ENCODE peak calls at places on chromosomes 5 and 9, in nine cellular contexts. N is A549; P is coronary artery; I is uterus; J is CD8-positive, alpha-beta T cell; U is heart left ventricle; B is tibial nerve; S is left ventricle myocardium inferior; E is endothelial cell of umbilical vein. Y is an unnamed sample.

GRCh38 chr5:35371971-35372426 is 141.7 kb upstream of the PRLR start:
- DNase-seq in N (no peak), P (no peak), I (no peak), J (no peak), U (no peak), B (no peak), S (no peak), E (no peak), Y (no peak)

GRCh38 chr5:116291271-116291670 is 206.4 kb downstream of the COMMD10 start:
- DNase-seq in N (no peak), P (no peak), I (no peak), J (no peak), U (no peak), B (no peak), S (no peak), E (no peak), Y (no peak)

GRCh38 chr5:121199238-121199999 is 652.3 kb upstream of the FTMT start:
- DNase-seq in N (peak; percentile 6), P (no peak), I (peak; percentile 20), J (no peak), U (peak; percentile 16), B (no peak), S (no peak), E (no peak), Y (peak; percentile 7)

GRCh38 chr9:17695482-17695881 is 116.6 kb downstream of the SH3GL2 start:
- DNase-seq in N (no peak), P (no peak), I (no peak), J (no peak), U (no peak), B (no peak), S (no peak), E (no peak), Y (no peak)

GRCh38 chr9:22316645-22317044 is 130.0 kb upstream of the DMRTA1 start:
- DNase-seq in N (no peak), P (no peak), I (no peak), J (no peak), U (no peak), B (no peak), S (no peak), E (no peak), Y (no peak)

GRCh38 chr9:5402217-5402616 is 35.5 kb downstream of the PLGRKT start:
- DNase-seq in N (no peak), P (no peak), I (no peak), J (no peak), U (no peak), B (no peak), S (no peak), E (no peak), Y (no peak)

GRCh38 chr9:20683351-20684034 is 566 bp upstream of the FOCAD start:
- DNase-seq in N (peak; percentile 45), P (peak; percentile 86), I (peak; percentile 74), J (peak; percentile 32), U (peak; percentile 76), B (peak; percentile 50), S (peak; percentile 54), E (peak; percentile 82), Y (peak; percentile 13)

GRCh38 chr5:104198156-104198555 is 635.6 kb upstream of the NUDT12 start:
- DNase-seq in N (peak; percentile 7), P (no peak), I (no peak), J (no peak), U (no peak), B (no peak), S (no peak), E (no peak), Y (no peak)

GRCh38 chr5:151081426-151082273 is 816 bp upstream of the TNIP1 start:
- DNase-seq in N (no peak), P (no peak), I (no peak), J (no peak), U (peak; percentile 20), B (no peak), S (no peak), E (no peak), Y (peak; percentile 34)

GRCh38 chr5:45508155-45508554 is 188.0 kb downstream of the HCN1 start:
- DNase-seq in N (no peak), P (no peak), I (no peak), J (no peak), U (no peak), B (no peak), S (no peak), E (no peak), Y (no peak)

GRCh38 chr5:169765597-169765996 is 128.5 kb downstream of the DOCK2 start:
- DNase-seq in N (no peak), P (no peak), I (no peak), J (no peak), U (no peak), B (no peak), S (no peak), E (no peak), Y (no peak)

GRCh38 chr5:132778129-132778528 is 1.1 kb upstream of the SEPTIN8 start:
- DNase-seq in N (no peak), P (no peak), I (no peak), J (no peak), U (no peak), B (no peak), S (no peak), E (no peak), Y (no peak)

GRCh38 chr9:127430415-127430814 is 6.2 kb downstream of the ZNF79 start:
- DNase-seq in N (no peak), P (no peak), I (no peak), J (no peak), U (no peak), B (no peak), S (no peak), E (no peak), Y (no peak)

DNA sequence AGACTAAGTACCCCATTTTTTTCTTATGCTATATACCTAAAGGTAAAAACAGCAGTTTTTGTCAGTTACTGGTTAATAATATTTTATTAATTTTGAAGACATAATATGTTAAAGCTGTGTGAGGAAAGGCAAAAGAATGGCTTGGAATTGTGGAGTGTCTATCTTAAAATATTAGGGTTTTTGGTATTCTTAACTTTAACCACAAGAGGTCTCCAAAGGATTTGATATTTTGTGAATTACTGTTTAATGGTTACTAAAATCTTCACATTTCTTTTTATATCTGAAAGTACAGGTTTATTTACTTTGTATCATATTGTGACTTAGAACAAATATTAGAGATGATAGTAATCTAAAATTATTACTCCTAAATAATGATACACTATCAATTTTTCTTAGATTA is 32.0 kb upstream of the DHFR start:
- DNase-seq in N (peak; percentile 9), P (no peak), I (no peak), J (no peak), U (no peak), B (no peak), S (no peak), E (peak; percentile 27), Y (peak; percentile 16)
- TF ChIP-seq CTCF in N (peak; percentile 44), P (no peak), I (peak; percentile 31), J (peak; percentile 54), U (peak; percentile 24), B (peak; percentile 44), S (peak; percentile 42), E (peak; percentile 14), Y (peak; percentile 41)

DNA sequence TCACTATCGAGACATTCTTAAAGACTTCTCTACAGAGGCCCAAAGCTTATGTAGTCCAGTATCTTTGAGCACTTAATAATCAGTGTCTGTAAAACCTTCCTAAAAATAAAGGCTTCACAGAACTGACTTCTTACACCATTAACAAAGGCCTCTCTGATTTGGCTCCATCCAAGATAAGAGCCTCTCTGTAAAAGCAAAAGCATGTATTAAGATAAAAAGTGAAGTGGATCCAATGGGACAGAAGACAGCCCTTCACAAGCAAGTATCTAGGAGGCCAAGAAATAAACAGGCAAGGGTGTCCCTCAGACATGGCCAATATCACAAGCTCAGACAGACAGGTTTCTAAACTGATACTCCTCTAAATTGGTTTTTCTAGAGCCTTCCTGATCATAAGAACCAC is 11.9 kb downstream of the LHFPL2 start:
- DNase-seq in N (no peak), P (no peak), I (no peak), J (no peak), U (no peak), B (no peak), S (no peak), E (no peak), Y (no peak)
- H3K27ac ChIP-seq in N (no peak overlapping the region), P (no peak overlapping the region), I (no peak overlapping the region), J (no peak overlapping the region), U (no peak overlapping the region), B (peak overlapping the region; percentile 30), S (peak overlapping the region; percentile 66), E (no peak overlapping the region), Y (no peak overlapping the region)

GRCh38 chr5:167051369-167051768 is 1240.1 kb upstream of the WWC1 start:
- DNase-seq in N (no peak), P (no peak), I (no peak), J (no peak), U (no peak), B (no peak), S (no peak), E (no peak), Y (no peak)

GRCh38 chr5:167050568-167051214 is 1240.8 kb upstream of the WWC1 start:
- DNase-seq in N (no peak), P (no peak), I (no peak), J (no peak), U (no peak), B (no peak), S (no peak), E (peak; percentile 34), Y (no peak)

GRCh38 chr5:167049771-167050567 is 1241.5 kb upstream of the WWC1 start:
- DNase-seq in N (no peak), P (no peak), I (no peak), J (no peak), U (no peak), B (no peak), S (no peak), E (no peak), Y (no peak)

GRCh38 chr5:167049043-167049663 is 1242.3 kb upstream of the WWC1 start:
- DNase-seq in N (peak; percentile 44), P (no peak), I (no peak), J (no peak), U (peak; percentile 25), B (peak; percentile 19), S (no peak), E (peak; percentile 9), Y (peak; percentile 66)
- TF ChIP-seq CTCF in N (peak; percentile 53), P (no peak), I (no peak), J (no peak), U (peak; percentile 46), B (peak; percentile 43), S (peak; percentile 61), E (peak; percentile 28), Y (peak; percentile 73)

GRCh38 chr5:59485629-59486439 is 407.7 kb downstream of the PDE4D start:
- DNase-seq in N (peak; percentile 64), P (no peak), I (no peak), J (no peak), U (no peak), B (no peak), S (no peak), E (peak; percentile 59), Y (no peak)

GRCh38 chr5:59487838-59488729 is 405.4 kb downstream of the PDE4D start:
- DNase-seq in N (peak; percentile 75), P (no peak), I (no peak), J (no peak), U (no peak), B (no peak), S (no peak), E (no peak), Y (no peak)

GRCh38 chr5:59485104-59485503 is 408.4 kb downstream of the PDE4D start:
- DNase-seq in N (no peak), P (no peak), I (no peak), J (no peak), U (no peak), B (no peak), S (no peak), E (no peak), Y (no peak)

GRCh38 chr5:59486508-59486907 is 407.0 kb downstream of the PDE4D start:
- DNase-seq in N (no peak), P (no peak), I (no peak), J (no peak), U (no peak), B (no peak), S (no peak), E (no peak), Y (no peak)

GRCh38 chr5:59487068-59487686 is 406.3 kb downstream of the PDE4D start:
- DNase-seq in N (no peak), P (no peak), I (no peak), J (no peak), U (no peak), B (no peak), S (no peak), E (no peak), Y (no peak)
- H3K27ac ChIP-seq in N (peak overlapping the region; percentile 76), P (no peak overlapping the region), I (no peak overlapping the region), J (no peak overlapping the region), U (no peak overlapping the region), B (no peak overlapping the region), S (no peak overlapping the region), E (no peak overlapping the region), Y (no peak overlapping the region)

Y was measured in RWPE1.